ENCODE peak calls at places on chromosome 4, in six cellular contexts. K is naive thymus-derived CD4-positive, alpha-beta T cell; S is psoas muscle; V is cardiac muscle cell; U is left ventricle myocardium inferior; B is heart left ventricle. A is an unnamed sample.
A peak's percentile ranks its signal among the peaks of the same experiment; 100 is the strongest.

GRCh38 chr4:16977081-16977480 is 78.6 kb upstream of the LDB2 start:
- DNase-seq in U (no peak), S (no peak), B (no peak), K (no peak), V (no peak), A (no peak)

GRCh38 chr4:183872531-183872930 is 32.6 kb upstream of the STOX2 start:
- DNase-seq in S (no peak), U (no peak), B (no peak), K (no peak), V (no peak), A (no peak)

GRCh38 chr4:184012937-184013336 is 107.8 kb downstream of the STOX2 start:
- DNase-seq in S (no peak), U (no peak), B (no peak), V (peak; percentile 40), K (no peak), A (no peak)

GRCh38 chr4:164509951-164510350 is 244.0 kb upstream of the SMIM31 start:
- DNase-seq in B (no peak), K (no peak), V (no peak), U (no peak), S (no peak), A (no peak)

GRCh38 chr4:75514949-75515612 is 808 bp downstream of the THAP6 start:
- DNase-seq in U (no peak), B (no peak), S (no peak), K (no peak), V (no peak), A (no peak)

GRCh38 chr4:72971572-72971971 is 97.9 kb downstream of the COX18 start:
- DNase-seq in U (no peak), V (no peak), B (no peak), S (no peak), K (no peak), A (no peak)

GRCh38 chr4:67721770-67722597 is 21.0 kb upstream of the UBA6 start:
- DNase-seq in V (no peak), U (no peak), S (no peak), B (no peak), K (no peak), A (no peak)

GRCh38 chr4:7906171-7906581 is 33.5 kb downstream of the AFAP1 start:
- DNase-seq in S (no peak), K (no peak), V (no peak), B (no peak), U (no peak), A (no peak)

GRCh38 chr4:173380987-173381386 is 10.2 kb downstream of the SAP30 start:
- DNase-seq in B (no peak), S (no peak), V (no peak), U (no peak), K (no peak), A (no peak)

GRCh38 chr4:6953751-6954380 is 44.2 kb downstream of the TBC1D14 start:
- DNase-seq in U (peak; percentile 81), B (peak; percentile 80), V (peak; percentile 73), S (peak; percentile 81), K (no peak), A (no peak)

GRCh38 chr4:53645108-53645507 is 53.8 kb upstream of the LNX1 start:
- DNase-seq in B (no peak), K (no peak), U (no peak), S (no peak), V (no peak), A (no peak)

DNA sequence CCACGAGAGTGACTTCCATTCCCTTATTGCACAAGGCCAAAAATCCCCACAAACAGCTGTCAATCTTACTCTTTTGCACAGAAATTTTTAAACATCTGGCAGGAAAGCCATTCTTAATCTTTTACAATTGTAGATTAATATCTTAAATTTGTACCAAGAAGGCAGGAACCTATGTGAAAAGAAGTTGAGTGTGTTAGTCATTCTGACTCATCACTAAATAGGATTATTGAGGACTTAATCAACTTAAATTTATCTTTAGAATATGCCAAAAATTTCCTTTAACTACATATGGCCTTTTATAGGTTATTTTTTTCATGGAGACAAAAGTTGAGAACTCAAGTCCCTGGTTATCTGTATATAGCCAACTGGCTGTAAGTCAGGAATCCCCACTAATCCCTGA is 49.0 kb upstream of the VEGFC start:
- DNase-seq in S (no peak), V (no peak), K (no peak), B (no peak), U (no peak), A (no peak)
- H3K4me1 ChIP-seq in S (no peaks in the 10 kb centered on the region), V (no peaks in the 10 kb centered on the region), K (no peaks in the 10 kb centered on the region), B (peaks cover 4% of the 10 kb centered on the region), U (no peaks in the 10 kb centered on the region), A (no peaks in the 10 kb centered on the region)

DNA sequence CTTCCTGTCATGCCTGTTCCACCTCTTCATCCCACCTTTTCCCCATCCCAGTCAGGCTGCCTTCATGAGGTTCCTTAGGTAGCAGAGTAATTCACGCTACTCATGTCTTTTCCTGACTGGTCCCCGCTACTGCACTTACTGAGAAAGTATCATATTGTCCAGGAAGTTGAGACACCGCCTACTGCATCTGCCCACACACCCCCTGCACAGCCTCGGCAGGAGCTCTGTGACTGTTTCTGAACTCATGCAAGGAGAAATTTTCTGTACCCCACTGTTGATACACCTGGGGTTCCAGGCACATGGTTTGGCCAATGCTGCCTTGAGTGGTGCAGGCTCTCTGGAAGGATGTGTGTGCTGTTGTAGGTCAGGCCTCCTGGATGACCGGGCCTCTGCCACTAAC is 39.6 kb downstream of the HADH start:
- DNase-seq in V (no peak), S (no peak), K (no peak), U (no peak), B (no peak), A (no peak)
- H3K27ac ChIP-seq in V (no peak overlapping the region), S (no peak overlapping the region), K (peak overlapping the region; percentile 61), U (no peak overlapping the region), B (no peak overlapping the region), A (no peak overlapping the region)

GRCh38 chr4:86970447-86971354 is 35.9 kb downstream of the AFF1 start:
- DNase-seq in B (no peak), S (no peak), K (no peak), V (peak; percentile 58), U (no peak), A (no peak)
- H3K4me1 ChIP-seq in B (peaks cover 68% of the 10 kb centered on the region), S (peaks cover 38% of the 10 kb centered on the region), K (peaks cover 3% of the 10 kb centered on the region), V (peaks cover 40% of the 10 kb centered on the region), U (peaks cover 68% of the 10 kb centered on the region), A (no peaks in the 10 kb centered on the region)

GRCh38 chr4:83542225-83542624 is 6.3 kb downstream of the GPAT3 start:
- DNase-seq in S (no peak), B (no peak), V (peak; percentile 25), U (no peak), K (no peak), A (no peak)

GRCh38 chr4:83535520-83535944 is 376 bp upstream of the GPAT3 start:
- DNase-seq in S (peak; percentile 79), B (peak; percentile 46), U (peak; percentile 38), V (peak; percentile 36), K (peak; percentile 9), A (peak; percentile 3)

GRCh38 chr4:83535945-83536648 is at the start of gene GPAT3:
- DNase-seq in S (peak; percentile 96), U (peak; percentile 85), B (peak; percentile 82), K (peak; percentile 37), V (peak; percentile 54), A (peak; percentile 76)

DNA sequence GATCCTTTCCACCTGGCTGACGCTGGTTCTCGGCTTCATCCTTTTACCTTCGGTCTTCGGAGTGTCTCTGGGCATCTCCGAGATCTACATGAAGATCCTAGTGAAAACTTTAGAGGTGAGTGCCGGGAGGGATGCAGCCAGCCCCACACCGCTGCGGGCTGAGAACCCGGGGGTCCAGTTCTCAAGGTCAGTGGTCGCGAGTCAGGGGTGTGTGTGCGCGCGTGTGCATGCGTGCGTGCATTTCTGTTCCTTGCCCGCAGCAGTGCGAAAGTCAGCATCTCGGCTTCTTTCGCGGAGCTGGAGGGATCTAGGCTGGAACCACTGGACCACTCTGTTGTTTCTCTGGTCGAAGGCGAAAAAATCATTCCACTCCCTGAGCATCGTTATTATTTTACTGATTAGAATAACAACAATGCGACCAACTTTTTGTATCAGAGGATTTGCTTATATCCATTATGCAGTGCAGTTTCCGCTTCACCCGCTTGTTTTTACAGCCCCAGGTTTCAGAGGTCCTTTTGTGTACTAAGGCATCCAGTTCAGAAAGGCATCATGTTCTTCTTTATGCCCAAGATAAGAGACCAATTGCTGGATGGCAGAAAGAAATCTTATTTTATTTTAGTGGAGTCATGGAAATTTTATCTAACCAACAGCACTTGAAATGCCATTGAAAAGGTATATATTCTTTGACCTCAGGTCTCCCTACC is 893 bp downstream of the GPAT3 start:
- DNase-seq in S (peak; percentile 49), B (no peak), U (no peak), K (no peak), V (no peak), A (no peak)
- H3K27ac ChIP-seq in S (peak overlapping the region; percentile 96), B (peak overlapping the region; percentile 95), U (peak overlapping the region; percentile 93), K (peak overlapping the region; percentile 56), V (no peak overlapping the region), A (no peak overlapping the region)

A was measured in CD8-positive, alpha-beta memory T cell.